ENCODE peak calls at places on chromosomes 2 and 18, in eight cellular contexts. H, G, K, N, X, O, U and S are unnamed samples.

GRCh38 chr2:85826990-85827878 is 61.6 kb downstream of the ST3GAL5 start:
- DNase-seq in H (peak; percentile 85), G (no peak), K (peak; percentile 68), N (no peak), X (peak; percentile 74), O (peak; percentile 68), U (peak; percentile 13), S (no peak)

GRCh38 chr2:74025971-74026612 is 41.4 kb downstream of the TET3 start:
- DNase-seq in H (no peak), G (no peak), K (no peak), N (no peak), X (no peak), O (no peak), U (no peak), S (no peak)

GRCh38 chr18:3104190-3105054 is 91.5 kb upstream of the LPIN2 start:
- DNase-seq in H (no peak), G (no peak), K (no peak), N (no peak), X (no peak), O (peak; percentile 65), U (peak; percentile 16), S (no peak)

GRCh38 chr18:26875040-26875654 is 9.6 kb upstream of the AQP4 start:
- DNase-seq in H (no peak), G (no peak), K (no peak), N (no peak), X (no peak), O (no peak), U (no peak), S (no peak)

GRCh38 chr2:226742346-226742745 is 57.3 kb downstream of the IRS1 start:
- DNase-seq in H (no peak), G (no peak), K (no peak), N (no peak), X (peak; percentile 37), O (peak; percentile 68), U (peak; percentile 78), S (no peak)

GRCh38 chr2:106115665-106116064 is 78.4 kb downstream of the UXS1 start:
- DNase-seq in H (no peak), G (no peak), K (no peak), N (no peak), X (no peak), O (no peak), U (no peak), S (no peak)

GRCh38 chr2:29309090-29310054 is 194.2 kb downstream of the CLIP4 start:
- DNase-seq in H (peak; percentile 71), G (peak; percentile 45), K (peak; percentile 84), N (peak; percentile 24), X (no peak), O (peak; percentile 76), U (peak; percentile 49), S (no peak)

GRCh38 chr2:236311286-236311685 is 47.1 kb upstream of the ASB18 start:
- DNase-seq in H (no peak), G (no peak), K (no peak), N (no peak), X (no peak), O (no peak), U (no peak), S (no peak)

GRCh38 chr2:113709022-113709421 is 47.4 kb downstream of the SLC35F5 start:
- DNase-seq in H (no peak), G (peak; percentile 99), K (no peak), N (no peak), X (no peak), O (no peak), U (no peak), S (no peak)

GRCh38 chr18:1505856-1506255 is 601.2 kb downstream of the ADCYAP1 start:
- DNase-seq in H (no peak), G (no peak), K (no peak), N (no peak), X (no peak), O (no peak), U (no peak), S (no peak)

GRCh38 chr2:230794472-230794871 is 70.3 kb upstream of the ITM2C start:
- DNase-seq in H (no peak), G (no peak), K (no peak), N (no peak), X (no peak), O (peak; percentile 17), U (no peak), S (no peak)

DNA sequence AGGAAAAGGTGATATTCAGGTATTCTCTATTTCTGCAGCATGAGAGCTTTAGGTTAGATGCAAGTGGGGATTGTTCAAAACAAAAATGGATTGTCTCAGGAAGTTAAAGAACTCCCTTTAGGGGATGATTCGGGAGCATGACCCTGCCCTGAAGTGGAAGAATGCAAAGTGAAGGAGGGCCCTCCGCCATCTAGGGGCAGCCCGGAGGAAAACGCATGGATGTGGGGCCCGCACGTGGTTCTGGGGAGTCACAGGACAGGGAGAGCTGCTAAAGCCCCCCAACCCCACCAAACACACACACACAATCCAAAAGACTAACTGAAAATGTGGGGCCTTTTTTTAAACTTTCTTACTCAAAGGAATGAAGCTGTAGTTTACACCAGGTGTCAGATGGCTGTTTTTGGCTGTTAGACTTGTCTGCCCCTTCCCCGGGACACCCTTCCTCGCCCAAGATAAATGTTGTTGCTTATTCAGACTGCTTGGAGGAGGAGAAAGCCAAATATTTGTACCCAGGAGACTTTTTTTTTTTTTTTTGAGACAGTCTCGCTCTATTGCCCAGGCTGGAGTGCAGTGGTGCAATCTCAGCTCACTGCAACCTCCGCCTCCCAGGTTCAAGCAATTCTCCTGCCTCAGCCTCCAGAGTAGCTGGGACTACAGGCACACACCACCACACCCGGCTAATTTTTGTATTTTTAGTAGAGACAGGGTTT is 78.8 kb downstream of the HNRNPLL start:
- DNase-seq in H (no peak), G (no peak), K (peak; percentile 28), N (no peak), X (no peak), O (no peak), U (no peak), S (no peak)
- TF ChIP-seq CTCF in H (no peak), G (peak; percentile 9), K (peak; percentile 49), N (no peak), X (no peak), O (peak; percentile 37), U (peak; percentile 28), S (peak; percentile 57)

GRCh38 chr2:216412022-216412999 is at the start of gene SMARCAL1:
- DNase-seq in H (peak; percentile 94), G (peak; percentile 87), K (peak; percentile 99), N (peak; percentile 95), X (peak; percentile 99), O (peak; percentile 98), U (peak; percentile 96), S (peak; percentile 87)

GRCh38 chr2:216410550-216410949 is 1.7 kb upstream of the SMARCAL1 start:
- DNase-seq in H (no peak), G (no peak), K (no peak), N (no peak), X (no peak), O (no peak), U (no peak), S (no peak)

GRCh38 chr2:216405588-216405987 is 6.7 kb upstream of the SMARCAL1 start:
- DNase-seq in H (no peak), G (no peak), K (no peak), N (no peak), X (no peak), O (no peak), U (no peak), S (no peak)

GRCh38 chr2:216406861-216407260 is 5.4 kb upstream of the SMARCAL1 start:
- DNase-seq in H (no peak), G (no peak), K (no peak), N (no peak), X (no peak), O (no peak), U (no peak), S (no peak)

GRCh38 chr2:216408426-216409315 is 3.6 kb upstream of the SMARCAL1 start:
- DNase-seq in H (no peak), G (no peak), K (no peak), N (no peak), X (no peak), O (no peak), U (no peak), S (no peak)
- TF ChIP-seq CTCF in H (no peak), G (no peak), K (peak; percentile 41), N (no peak), X (no peak), O (no peak), U (no peak), S (no peak)

GRCh38 chr2:100982431-100982861 is 19.6 kb upstream of the RPL31 start:
- DNase-seq in H (no peak), G (no peak), K (no peak), N (no peak), X (no peak), O (no peak), U (no peak), S (no peak)
- TF ChIP-seq CTCF in H (no peak), G (no peak), K (no peak), N (no peak), X (no peak), O (no peak), U (no peak), S (no peak)

GRCh38 chr18:23968638-23969037 is 45.9 kb upstream of the TTC39C start:
- DNase-seq in H (no peak), G (no peak), K (no peak), N (no peak), X (no peak), O (no peak), U (no peak), S (no peak)

GRCh38 chr18:23966909-23967308 is 47.6 kb upstream of the TTC39C start:
- DNase-seq in H (no peak), G (no peak), K (no peak), N (no peak), X (no peak), O (no peak), U (no peak), S (no peak)

GRCh38 chr18:23967321-23968089 is 47.0 kb upstream of the TTC39C start:
- DNase-seq in H (no peak), G (no peak), K (no peak), N (no peak), X (no peak), O (no peak), U (no peak), S (no peak)

GRCh38 chr18:23964282-23965238 is 50.0 kb upstream of the TTC39C start:
- DNase-seq in H (no peak), G (no peak), K (no peak), N (peak; percentile 44), X (no peak), O (no peak), U (no peak), S (no peak)

GRCh38 chr18:23963443-23964185 is 50.9 kb upstream of the TTC39C start:
- DNase-seq in H (no peak), G (no peak), K (no peak), N (no peak), X (no peak), O (no peak), U (no peak), S (no peak)
- TF ChIP-seq CTCF in H (no peak), G (no peak), K (no peak), N (no peak), X (peak; percentile 11), O (no peak), U (no peak), S (no peak)

GRCh38 chr2:187497858-187498463 is 49.9 kb upstream of the CALCRL start:
- DNase-seq in H (no peak), G (no peak), K (no peak), N (no peak), X (no peak), O (peak; percentile 27), U (no peak), S (no peak)
- TF ChIP-seq CTCF in H (peak; percentile 40), G (peak; percentile 42), K (peak; percentile 37), N (peak; percentile 19), X (peak; percentile 64), O (peak; percentile 36), U (peak; percentile 39), S (peak; percentile 50)